ENCODE peak calls at places on chromosomes 11 and 22, in four cellular contexts. Q, I, L and V are unnamed samples.

GRCh38 chr11:73784080-73784634 is 3.5 kb upstream of the MRPL48 start:
- DNase-seq in Q (no peak), I (no peak), L (no peak), V (no peak)

GRCh38 chr11:108697872-108698473 is 33.1 kb downstream of the DDX10 start:
- DNase-seq in L (peak; percentile 84), Q (peak; percentile 47), I (peak; percentile 79), V (peak; percentile 83)

GRCh38 chr11:57357827-57358226 is 19.7 kb downstream of the P2RX3 start:
- DNase-seq in L (peak; percentile 26), Q (no peak), I (no peak), V (no peak)

GRCh38 chr22:16783930-16784354 is 41.3 kb downstream of the XKR3 start:
- DNase-seq in L (peak; percentile 24), Q (no peak), I (peak; percentile 2), V (no peak)

GRCh38 chr22:49959782-49960158 is 802 bp upstream of the PIM3 start:
- DNase-seq in L (peak; percentile 51), I (peak; percentile 42), Q (no peak), V (no peak)

GRCh38 chr11:88174627-88175003 is 628 bp downstream of the RAB38 start:
- DNase-seq in L (peak; percentile 80), I (peak; percentile 59), Q (peak; percentile 60), V (peak; percentile 67)

GRCh38 chr11:91244921-91245320 is 979.7 kb upstream of the FAT3 start:
- DNase-seq in Q (no peak), L (no peak), I (no peak), V (no peak)

GRCh38 chr11:83543918-83544491 is 257.8 kb upstream of the CCDC90B start:
- DNase-seq in L (no peak), Q (no peak), I (no peak), V (no peak)

GRCh38 chr22:19750666-19751490 is 9.7 kb upstream of the TBX1 start:
- DNase-seq in I (no peak), Q (no peak), L (no peak), V (peak; percentile 47)

GRCh38 chr11:128521697-128522062 is 65.7 kb downstream of the ETS1 start:
- DNase-seq in Q (no peak), L (peak; percentile 39), I (peak; percentile 46), V (peak; percentile 39)

GRCh38 chr22:36144886-36145541 is 15.5 kb downstream of the APOL3 start:
- DNase-seq in I (peak; percentile 42), Q (peak; percentile 64), L (peak; percentile 76), V (peak; percentile 73)

GRCh38 chr11:106999203-106999602 is 19.1 kb downstream of the GUCY1A2 start:
- DNase-seq in Q (no peak), L (peak; percentile 30), I (no peak), V (no peak)

GRCh38 chr11:9386086-9386485 is 1.6 kb downstream of the IPO7 start:
- DNase-seq in I (no peak), Q (no peak), L (no peak), V (no peak)

GRCh38 chr22:45082795-45083194 is 73.0 kb upstream of the PHF21B start:
- DNase-seq in I (no peak), L (peak; percentile 36), Q (peak; percentile 39), V (no peak)

GRCh38 chr22:27591060-27591459 is 210.5 kb downstream of the MN1 start:
- DNase-seq in L (no peak), Q (no peak), I (no peak), V (no peak)

GRCh38 chr11:75469785-75470405 is 36.9 kb upstream of the KLHL35 start:
- DNase-seq in I (no peak), Q (no peak), L (no peak), V (no peak)

GRCh38 chr11:18347471-18348125 is 25.2 kb downstream of the GTF2H1 start:
- DNase-seq in L (peak; percentile 81), I (no peak), Q (no peak), V (peak; percentile 74)

GRCh38 chr11:117199061-117199915 is at the start of gene TAGLN:
- DNase-seq in L (peak; percentile 72), Q (peak; percentile 48), I (no peak), V (peak; percentile 97)

GRCh38 chr11:90134420-90135003 is at the start of gene NAALAD2:
- DNase-seq in Q (peak; percentile 55), L (peak; percentile 37), I (peak; percentile 44), V (peak; percentile 47)

GRCh38 chr11:128862913-128863660 is 4.0 kb downstream of the KCNJ1 start:
- DNase-seq in I (no peak), L (peak; percentile 55), Q (no peak), V (peak; percentile 37)

GRCh38 chr22:38788016-38788415 is 5.9 kb downstream of the DNAL4 start:
- DNase-seq in L (peak; percentile 51), I (no peak), Q (no peak), V (peak; percentile 55)

GRCh38 chr22:37519268-37520195 is at the start of gene CARD10:
- DNase-seq in I (no peak), Q (peak; percentile 65), L (no peak), V (no peak)

GRCh38 chr22:33831651-33832050 is 88.6 kb downstream of the LARGE1 start:
- DNase-seq in I (no peak), L (no peak), Q (no peak), V (no peak)

GRCh38 chr22:19449422-19449767 is 1.9 kb upstream of the C22orf39 start:
- DNase-seq in L (no peak), Q (no peak), I (no peak), V (no peak)

GRCh38 chr22:42270178-42270511 is 308 bp downstream of the TCF20 start:
- DNase-seq in L (no peak), I (peak; percentile 41), Q (peak; percentile 49), V (no peak)

GRCh38 chr11:28245131-28245530 is 136.9 kb downstream of the METTL15 start:
- DNase-seq in L (peak; percentile 28), Q (no peak), I (no peak), V (peak; percentile 42)

GRCh38 chr11:27694992-27695391 is 5.3 kb downstream of the BDNF start:
- DNase-seq in L (peak; percentile 53), Q (no peak), I (no peak), V (peak; percentile 62)

GRCh38 chr11:76251576-76251975 is 45.3 kb upstream of the WNT11 start:
- DNase-seq in I (no peak), L (peak; percentile 34), Q (no peak), V (no peak)

GRCh38 chr11:85540635-85541034 is 86.5 kb downstream of the DLG2 start:
- DNase-seq in Q (no peak), I (no peak), L (peak; percentile 1), V (no peak)
- TF ChIP-seq CTCF in Q (no peak), I (no peak), L (peak; percentile 7), V (no peak)

DNA sequence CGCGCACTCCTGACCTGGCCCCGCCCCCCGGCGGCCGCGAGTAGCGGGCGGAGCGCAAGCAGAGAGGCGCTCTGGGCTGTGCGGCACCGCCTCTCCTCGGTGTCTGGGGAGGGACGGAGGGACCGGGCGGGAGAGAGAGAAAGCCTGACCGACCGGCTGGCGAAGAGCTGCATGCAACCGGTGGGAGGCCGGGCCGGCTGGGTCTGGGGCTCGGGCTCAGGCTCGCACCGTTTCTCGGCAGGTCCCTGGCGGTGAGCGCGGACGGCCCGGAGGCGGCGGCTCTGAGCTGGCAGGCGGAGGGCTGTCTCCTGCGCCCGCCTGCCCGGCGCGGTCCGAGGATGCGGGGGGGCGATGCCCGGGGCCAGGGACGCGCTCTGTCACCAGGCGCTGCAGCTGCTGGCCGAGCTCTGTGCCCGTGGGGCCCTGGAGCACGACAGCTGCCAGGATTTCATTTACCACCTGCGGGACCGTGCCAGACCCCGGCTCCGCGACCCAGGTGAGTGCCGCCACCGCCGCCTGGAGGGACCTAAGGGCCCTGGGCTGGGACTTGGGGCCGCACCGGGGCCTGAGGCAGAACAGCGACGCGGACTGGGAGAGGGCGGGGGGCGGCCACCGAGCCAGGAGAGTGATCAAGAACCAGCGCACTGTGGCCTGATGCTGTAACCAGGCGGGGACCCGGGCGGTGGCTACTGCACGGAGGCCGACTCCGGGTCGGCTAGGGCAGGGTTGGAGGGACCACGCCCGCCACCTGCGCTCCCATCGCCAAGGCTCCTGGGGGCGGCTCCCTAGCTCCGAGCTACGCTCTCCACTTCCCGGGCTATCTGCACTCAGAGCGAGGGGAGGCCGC is at the start of gene SYT9:
- DNase-seq in Q (peak; percentile 55), I (peak; percentile 29), L (peak; percentile 5), V (peak; percentile 16)
- TF ChIP-seq CTCF in Q (no peak), I (no peak), L (no peak), V (no peak)

GRCh38 chr11:113553905-113554304 is 78.7 kb upstream of the DRD2 start:
- DNase-seq in I (no peak), L (no peak), Q (peak; percentile 18), V (no peak)
- TF ChIP-seq CTCF in I (no peak), L (peak; percentile 3), Q (no peak), V (no peak)

DNA sequence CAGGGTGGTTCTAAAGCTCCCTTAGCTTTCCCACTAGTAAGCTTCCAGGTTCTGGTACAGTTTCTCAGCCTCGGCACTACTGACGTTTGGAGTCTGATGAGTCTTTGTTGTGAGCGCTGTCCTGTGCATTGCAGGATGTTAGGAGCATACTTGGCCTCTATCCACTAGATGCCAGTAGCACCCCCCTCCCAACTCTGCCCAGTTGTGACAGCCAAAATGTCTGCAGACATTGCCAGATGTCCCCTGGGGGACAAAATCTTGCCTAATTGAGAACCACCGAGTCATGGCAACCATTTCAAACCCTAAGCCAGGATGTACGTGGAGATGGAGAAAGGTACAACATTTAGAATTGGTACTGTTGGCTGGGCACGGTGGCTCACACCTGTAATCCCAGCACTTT is 68.7 kb downstream of the PTPRJ start:
- DNase-seq in L (no peak), I (no peak), Q (no peak), V (no peak)
- TF ChIP-seq CTCF in L (no peak), I (no peak), Q (no peak), V (no peak)

GRCh38 chr11:1918436-1919315 is 827 bp upstream of the TNNT3 start:
- DNase-seq in I (no peak), Q (no peak), L (no peak), V (no peak)
- TF ChIP-seq CTCF in I (no peak), Q (no peak), L (no peak), V (no peak)

DNA sequence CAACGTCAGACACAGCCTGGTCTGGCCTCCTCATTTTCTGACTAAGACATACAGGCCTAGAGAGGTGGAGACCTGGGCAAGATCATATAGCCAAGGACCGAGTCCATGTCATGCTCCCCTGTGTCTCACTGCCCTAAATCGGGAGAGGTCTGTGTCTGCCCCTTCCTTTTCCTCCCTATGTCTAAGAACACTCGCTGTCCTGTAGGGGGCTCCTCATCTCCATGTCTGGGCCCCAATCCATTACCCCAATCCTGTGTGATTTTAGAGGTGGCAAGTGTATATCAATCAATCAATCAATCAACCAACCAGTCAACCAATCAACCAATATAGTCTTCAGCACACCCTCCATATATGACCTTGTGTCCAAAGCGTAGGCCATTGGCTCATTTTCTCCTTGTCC is 125.7 kb downstream of the KIRREL3 start:
- DNase-seq in Q (no peak), I (peak; percentile 8), L (no peak), V (no peak)
- TF ChIP-seq CTCF in Q (peak; percentile 14), I (peak; percentile 28), L (peak; percentile 28), V (peak; percentile 27)

DNA sequence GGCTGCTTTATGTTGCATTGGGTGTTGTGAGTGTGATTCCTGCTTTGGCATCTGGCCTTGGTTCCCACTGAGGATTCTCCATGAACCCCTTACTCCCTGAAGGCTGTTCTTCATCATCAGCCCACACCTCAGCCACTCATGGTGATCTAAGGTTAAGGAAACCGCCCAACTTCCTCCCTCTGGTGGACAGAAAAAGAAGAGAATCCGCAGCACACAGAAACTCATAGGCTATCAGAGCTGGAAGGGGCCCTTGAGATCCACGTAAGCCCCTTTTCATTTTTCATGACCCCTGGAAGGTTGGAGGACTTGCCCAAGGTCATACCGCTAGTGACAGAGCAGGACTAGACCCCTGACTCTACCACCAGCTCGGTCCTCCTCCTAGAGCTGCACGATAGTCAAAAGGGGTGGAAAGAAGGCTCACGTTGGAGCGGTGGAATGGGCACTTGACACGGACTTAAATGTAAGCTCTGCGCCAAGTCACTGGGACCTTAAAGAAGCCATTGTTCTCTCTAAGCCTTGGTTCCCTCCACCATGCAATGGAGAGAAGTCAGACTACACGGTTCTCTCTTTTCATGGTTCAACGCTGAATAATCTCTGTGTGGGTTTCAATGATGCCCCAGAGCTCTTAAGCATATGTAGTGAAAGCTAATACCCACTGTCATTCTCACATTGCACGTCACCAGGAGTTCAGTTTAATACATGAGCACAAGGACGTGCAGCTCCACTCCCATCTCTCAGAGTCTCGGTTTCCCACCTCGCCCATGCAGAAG is 83.6 kb upstream of the CRTAM start:
- DNase-seq in Q (peak; percentile 27), I (peak; percentile 50), L (no peak), V (no peak)
- TF ChIP-seq CTCF in Q (peak; percentile 61), I (peak; percentile 57), L (peak; percentile 32), V (peak; percentile 43)